ENCODE peak calls at places on chromosomes 6 and 20, in eight cellular contexts. M is CD4-positive, alpha-beta memory T cell; O is stimulated activated effector memory CD8-positive, alpha-beta T cell treated with anti-CD3 and anti-CD28 coated beads, Interleukin-12 subunit alpha, Interleukin-12 subunit beta, amount 100 ng/mL, for 72 hours; U is GM23338; N is GDM1; W is glutamatergic neuron; K is occipital lobe; J is ACHN. Z is an unnamed sample.

GRCh38 chr6:25659633-25660368 is 7.8 kb downstream of the SCGN start:
- DNase-seq in N (no peak), W (no peak), J (no peak), K (no peak), U (no peak), O (no peak), M (no peak), Z (no peak)

GRCh38 chr6:34272022-34272926 is 23.5 kb upstream of the SMIM29 start:
- DNase-seq in U (peak), M (no peak), O (no peak), J (no peak), N (peak), W (no peak), K (no peak), Z (no peak)

GRCh38 chr20:60009318-60009717 is 51.1 kb downstream of the CDH26 start:
- DNase-seq in J (no peak), U (no peak), N (no peak), K (no peak), O (peak), M (no peak), W (no peak), Z (no peak)

GRCh38 chr6:122853259-122853995 is 64.4 kb downstream of the SMPDL3A start:
- DNase-seq in O (no peak), J (no peak), M (no peak), N (no peak), W (no peak), K (no peak), U (no peak), Z (no peak)

GRCh38 chr6:128725271-128726233 is 157.4 kb upstream of the LAMA2 start:
- DNase-seq in O (no peak), N (no peak), J (peak), K (no peak), U (peak), W (no peak), M (no peak), Z (peak)

GRCh38 chr20:60057123-60057865 is 99.1 kb downstream of the CDH26 start:
- DNase-seq in K (peak), J (peak), W (peak), U (peak), O (peak), M (peak), N (peak), Z (peak)

GRCh38 chr6:144493035-144493910 is 208.1 kb downstream of the UTRN start:
- DNase-seq in W (no peak), K (no peak), J (no peak), U (no peak), N (no peak), O (no peak), M (no peak), Z (no peak)

GRCh38 chr6:109945091-109945490 is 33.0 kb upstream of the GPR6 start:
- DNase-seq in M (no peak), J (no peak), U (no peak), O (no peak), K (no peak), W (no peak), N (no peak), Z (no peak)

GRCh38 chr6:68718379-68719073 is 83.4 kb downstream of the ADGRB3 start:
- DNase-seq in N (no peak), J (no peak), O (no peak), U (no peak), M (no peak), K (peak), W (no peak), Z (no peak)

GRCh38 chr6:114024746-114025145 is 53.8 kb upstream of the HDAC2 start:
- DNase-seq in J (no peak), K (no peak), O (no peak), M (no peak), W (no peak), U (no peak), N (no peak), Z (no peak)

GRCh38 chr6:55397986-55398385 is 70.7 kb downstream of the GFRAL start:
- DNase-seq in N (no peak), W (no peak), J (no peak), U (no peak), K (no peak), O (no peak), M (no peak), Z (no peak)

GRCh38 chr6:54861846-54862616 is 15.5 kb downstream of the FAM83B start:
- DNase-seq in O (no peak), U (no peak), J (no peak), N (no peak), M (no peak), W (no peak), K (no peak), Z (no peak)

GRCh38 chr20:11153819-11154218 is 480.0 kb upstream of the JAG1 start:
- DNase-seq in K (no peak), W (no peak), J (no peak), O (no peak), M (no peak), U (no peak), N (no peak), Z (no peak)

GRCh38 chr6:73566954-73567591 is 46.2 kb upstream of the EEF1A1 start:
- DNase-seq in U (peak), W (no peak), K (no peak), N (no peak), O (no peak), J (peak), M (no peak), Z (no peak)

GRCh38 chr20:51183443-51183842 is 160.5 kb upstream of the KCNG1 start:
- DNase-seq in J (no peak), K (no peak), W (no peak), M (no peak), O (no peak), N (no peak), U (no peak), Z (no peak)

GRCh38 chr20:18738055-18738454 is 75.5 kb upstream of the SCP2D1 start:
- DNase-seq in U (no peak), J (no peak), W (no peak), O (no peak), N (no peak), K (no peak), M (peak), Z (no peak)

GRCh38 chr20:44722990-44723389 is 7.8 kb downstream of the CCN5 start:
- DNase-seq in U (no peak), J (no peak), N (no peak), O (no peak), W (no peak), M (no peak), K (no peak), Z (no peak)

GRCh38 chr6:25329156-25329555 is 50.0 kb downstream of the CARMIL1 start:
- DNase-seq in J (no peak), M (no peak), N (no peak), W (no peak), O (no peak), U (no peak), K (no peak), Z (no peak)

GRCh38 chr20:37615507-37616425 is 78.1 kb upstream of the CTNNBL1 start:
- DNase-seq in U (peak), J (no peak), W (peak), M (peak), O (peak), K (no peak), N (peak), Z (peak)

GRCh38 chr6:36729169-36729549 is 31.5 kb downstream of the RAB44 start:
- DNase-seq in M (no peak), J (no peak), O (no peak), N (no peak), U (no peak), W (no peak), K (no peak), Z (no peak)

GRCh38 chr6:43759157-43759925 is 10.7 kb upstream of the VEGFA start:
- DNase-seq in U (no peak), J (no peak), W (no peak), K (no peak), O (no peak), M (no peak), N (no peak), Z (no peak)

GRCh38 chr6:80472276-80472675 is 365.8 kb downstream of the BCKDHB start:
- DNase-seq in M (no peak), N (no peak), K (no peak), J (no peak), W (no peak), U (no peak), O (no peak), Z (no peak)

GRCh38 chr6:93829009-93829408 is 409.6 kb upstream of the EPHA7 start:
- DNase-seq in N (no peak), J (no peak), W (no peak), M (no peak), U (peak), O (no peak), K (no peak), Z (no peak)

GRCh38 chr6:157162756-157163433 is 160.4 kb downstream of the TMEM242 start:
- DNase-seq in M (no peak), O (no peak), K (no peak), U (no peak), N (no peak), W (peak), J (no peak), Z (peak)

GRCh38 chr6:17015551-17016381 is 86.1 kb upstream of the STMND1 start:
- DNase-seq in U (peak), O (peak), N (no peak), J (peak), M (peak), W (peak), K (peak), Z (no peak)

GRCh38 chr20:1377984-1378742 is 14.7 kb downstream of the FKBP1A start:
- DNase-seq in O (no peak), N (no peak), J (peak), K (no peak), W (no peak), U (no peak), M (no peak), Z (no peak)

GRCh38 chr6:163263998-163264661 is 150.4 kb upstream of the QKI start:
- DNase-seq in N (no peak), W (no peak), M (no peak), K (no peak), J (no peak), U (no peak), O (no peak), Z (no peak)

GRCh38 chr6:147201885-147202515 is 2.2 kb upstream of the STXBP5 start:
- DNase-seq in J (peak), W (peak), N (peak), M (peak), O (peak), U (peak), K (peak), Z (no peak)

GRCh38 chr6:130167655-130168054 is 55.1 kb downstream of the SAMD3 start:
- DNase-seq in M (no peak), W (no peak), K (no peak), N (no peak), O (peak), J (no peak), U (no peak), Z (no peak)

GRCh38 chr20:63945921-63946920 is 10.0 kb downstream of the UCKL1 start:
- DNase-seq in U (no peak), K (no peak), O (no peak), M (peak), J (no peak), W (no peak), N (no peak), Z (no peak)

GRCh38 chr20:55057779-55058415 is 582.5 kb downstream of the DOK5 start:
- DNase-seq in W (peak), K (no peak), N (no peak), O (no peak), U (no peak), M (no peak), J (peak), Z (no peak)

GRCh38 chr20:4326194-4327065 is 311.1 kb upstream of the RNF24 start:
- DNase-seq in O (no peak), W (no peak), J (no peak), K (no peak), M (no peak), U (no peak), N (no peak), Z (no peak)

GRCh38 chr20:34581341-34582189 is 23.0 kb downstream of the MAP1LC3A start:
- DNase-seq in K (no peak), M (no peak), N (peak), J (no peak), U (no peak), W (no peak), O (peak), Z (peak)

GRCh38 chr20:47774081-47774777 is 11.1 kb downstream of the SULF2 start:
- DNase-seq in M (no peak), W (no peak), K (no peak), J (no peak), O (no peak), N (no peak), U (no peak), Z (no peak)

GRCh38 chr20:50786703-50787102 is 8.2 kb upstream of the BCAS4 start:
- DNase-seq in J (no peak), U (no peak), M (no peak), N (no peak), O (no peak), K (no peak), W (no peak), Z (no peak)

GRCh38 chr6:29071831-29072723 is 15.0 kb downstream of the OR2B3 start:
- DNase-seq in U (peak), M (no peak), O (no peak), W (peak), J (peak), K (no peak), N (no peak), Z (no peak)

GRCh38 chr6:159204605-159205004 is 35.4 kb downstream of the FNDC1 start:
- DNase-seq in O (no peak), N (no peak), M (no peak), W (no peak), J (no peak), K (no peak), U (no peak), Z (no peak)

GRCh38 chr6:140203611-140204553 is 829.4 kb upstream of the CITED2 start:
- DNase-seq in J (no peak), O (no peak), M (no peak), U (no peak), K (no peak), W (no peak), N (no peak), Z (no peak)

GRCh38 chr6:31945507-31946369 is at the start of gene CFB:
- DNase-seq in O (no peak), J (peak), W (no peak), M (no peak), K (no peak), N (no peak), U (peak), Z (peak)